ENCODE peak calls at places on chromosomes 1 and 21, in five cellular contexts. One of them, this sample, is unnamed. For H3K4me1, the result is how much of the 10 kb centered on the place peaks cover.

GRCh38 chr1:41359211-41360073 is 1.8 kb upstream of the FOXO6 start:
- DNase-seq in fibroblast of lung: peak
- DNase-seq in upper lobe of right lung: peak
- DNase-seq in psoas muscle: peak
- DNase-seq in transverse colon: no peak
- DNase-seq in this sample: no peak

GRCh38 chr1:184210048-184210447 is 158.5 kb downstream of the TSEN15 start:
- DNase-seq in transverse colon: no peak
- DNase-seq in upper lobe of right lung: no peak
- DNase-seq in psoas muscle: no peak
- DNase-seq in fibroblast of lung: peak
- DNase-seq in this sample: no peak

GRCh38 chr1:52925571-52926005 is 1.5 kb upstream of the SCP2 start:
- DNase-seq in upper lobe of right lung: no peak
- DNase-seq in psoas muscle: no peak
- DNase-seq in fibroblast of lung: peak
- DNase-seq in transverse colon: no peak
- DNase-seq in this sample: no peak

GRCh38 chr1:15184445-15185103 is 31.0 kb downstream of the TMEM51 start:
- DNase-seq in transverse colon: no peak
- DNase-seq in upper lobe of right lung: no peak
- DNase-seq in psoas muscle: no peak
- DNase-seq in fibroblast of lung: no peak
- DNase-seq in this sample: no peak

GRCh38 chr1:7768583-7768982 is 2.5 kb upstream of the VAMP3 start:
- DNase-seq in upper lobe of right lung: no peak
- DNase-seq in transverse colon: no peak
- DNase-seq in fibroblast of lung: no peak
- DNase-seq in psoas muscle: no peak
- DNase-seq in this sample: no peak

GRCh38 chr1:153688736-153689328 is 10.3 kb downstream of the NPR1 start:
- DNase-seq in upper lobe of right lung: no peak
- DNase-seq in fibroblast of lung: no peak
- DNase-seq in psoas muscle: no peak
- DNase-seq in transverse colon: no peak
- DNase-seq in this sample: no peak

GRCh38 chr1:38076038-38076437 is 29.4 kb upstream of the POU3F1 start:
- DNase-seq in fibroblast of lung: peak
- DNase-seq in upper lobe of right lung: no peak
- DNase-seq in transverse colon: no peak
- DNase-seq in psoas muscle: no peak
- DNase-seq in this sample: no peak

GRCh38 chr1:115411388-115412063 is 73.5 kb upstream of the NGF start:
- DNase-seq in transverse colon: no peak
- DNase-seq in fibroblast of lung: peak
- DNase-seq in upper lobe of right lung: no peak
- DNase-seq in psoas muscle: no peak
- DNase-seq in this sample: no peak

GRCh38 chr1:245788269-245788668 is 633.5 kb downstream of the KIF26B start:
- DNase-seq in upper lobe of right lung: no peak
- DNase-seq in transverse colon: no peak
- DNase-seq in fibroblast of lung: peak
- DNase-seq in psoas muscle: no peak
- DNase-seq in this sample: no peak

GRCh38 chr1:3306583-3307285 is 147.7 kb upstream of the ARHGEF16 start:
- DNase-seq in psoas muscle: no peak
- DNase-seq in transverse colon: no peak
- DNase-seq in upper lobe of right lung: no peak
- DNase-seq in fibroblast of lung: peak
- DNase-seq in this sample: no peak

GRCh38 chr1:188432427-188432826 is 1603.7 kb downstream of the PLA2G4A start:
- DNase-seq in upper lobe of right lung: no peak
- DNase-seq in fibroblast of lung: no peak
- DNase-seq in transverse colon: no peak
- DNase-seq in psoas muscle: no peak
- DNase-seq in this sample: no peak

GRCh38 chr1:79373481-79374132 is 367.1 kb upstream of the ADGRL4 start:
- DNase-seq in upper lobe of right lung: peak
- DNase-seq in psoas muscle: peak
- DNase-seq in transverse colon: no peak
- DNase-seq in fibroblast of lung: peak
- DNase-seq in this sample: no peak

DNA sequence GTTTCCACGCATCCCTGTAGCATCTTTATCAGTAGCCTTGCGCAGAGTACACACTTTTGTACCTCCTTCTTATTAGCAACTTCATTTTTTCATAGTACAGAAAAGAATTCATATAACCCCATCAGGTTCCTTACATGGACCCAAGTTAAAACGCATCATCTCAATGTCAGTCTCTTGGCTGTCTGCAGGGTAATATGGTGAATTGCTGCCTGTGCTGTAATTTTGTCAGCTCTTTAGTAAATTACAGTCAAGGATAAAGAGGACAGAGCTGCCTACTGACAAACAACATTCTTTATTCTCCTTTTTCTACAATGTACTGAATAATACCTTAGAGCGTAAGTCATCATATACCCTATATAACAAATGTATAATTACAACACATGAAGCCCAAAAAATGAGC is 222.5 kb downstream of the MRPL39 start:
- DNase-seq in upper lobe of right lung: no peak
- DNase-seq in transverse colon: no peak
- DNase-seq in fibroblast of lung: no peak
- DNase-seq in psoas muscle: no peak
- DNase-seq in this sample: no peak
- H3K27ac ChIP-seq in upper lobe of right lung: no peak
- H3K27ac ChIP-seq in transverse colon: no peak
- H3K27ac ChIP-seq in fibroblast of lung: no peak
- H3K27ac ChIP-seq in psoas muscle: no peak
- H3K27ac ChIP-seq in this sample: no peak

GRCh38 chr1:22650089-22650693 is 2.8 kb upstream of the C1QB start:
- DNase-seq in transverse colon: no peak
- DNase-seq in psoas muscle: no peak
- DNase-seq in fibroblast of lung: no peak
- DNase-seq in upper lobe of right lung: no peak
- DNase-seq in this sample: no peak

GRCh38 chr1:22652881-22653316 is at the start of gene C1QB:
- DNase-seq in upper lobe of right lung: peak
- DNase-seq in transverse colon: peak
- DNase-seq in psoas muscle: peak
- DNase-seq in fibroblast of lung: no peak
- DNase-seq in this sample: no peak

GRCh38 chr1:22652457-22652856 is 579 bp upstream of the C1QB start:
- DNase-seq in psoas muscle: no peak
- DNase-seq in transverse colon: no peak
- DNase-seq in fibroblast of lung: no peak
- DNase-seq in upper lobe of right lung: no peak
- DNase-seq in this sample: no peak

GRCh38 chr1:22654692-22655091 is 1.7 kb downstream of the C1QB start:
- DNase-seq in transverse colon: no peak
- DNase-seq in fibroblast of lung: no peak
- DNase-seq in psoas muscle: no peak
- DNase-seq in upper lobe of right lung: no peak
- DNase-seq in this sample: no peak

DNA sequence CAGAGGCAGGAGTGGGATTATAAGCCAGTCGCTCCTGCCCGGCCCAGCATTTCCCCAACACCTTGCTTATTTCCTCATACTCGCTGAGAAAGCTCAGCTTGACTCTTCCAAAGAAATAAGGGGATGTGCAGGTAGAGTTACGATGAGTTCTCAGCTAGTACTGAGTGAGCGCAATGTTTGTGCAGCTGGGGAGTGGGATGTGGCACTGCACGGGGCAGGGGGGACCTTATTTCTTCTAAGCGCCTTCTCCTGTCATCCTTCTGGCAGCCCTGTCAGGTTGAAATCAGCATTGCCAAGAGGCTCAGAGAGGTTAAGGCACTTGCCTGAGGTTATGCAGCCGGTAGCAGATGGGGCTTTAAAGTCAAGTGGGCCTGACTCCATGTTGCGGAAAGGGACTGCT is 705 bp downstream of the C1QB start:
- DNase-seq in transverse colon: no peak
- DNase-seq in fibroblast of lung: no peak
- DNase-seq in upper lobe of right lung: no peak
- DNase-seq in psoas muscle: no peak
- DNase-seq in this sample: no peak
- H3K4me3 ChIP-seq in transverse colon: no peak
- H3K4me3 ChIP-seq in fibroblast of lung: no peak
- H3K4me3 ChIP-seq in upper lobe of right lung: peak
- H3K4me3 ChIP-seq in psoas muscle: peak
- H3K4me3 ChIP-seq in this sample: no peak

GRCh38 chr1:27430903-27431653 is 38.7 kb downstream of the GPR3 start:
- DNase-seq in psoas muscle: no peak
- DNase-seq in transverse colon: no peak
- DNase-seq in fibroblast of lung: peak
- DNase-seq in upper lobe of right lung: no peak
- DNase-seq in this sample: no peak
- H3K4me1 ChIP-seq in psoas muscle: half or more
- H3K4me1 ChIP-seq in transverse colon: half or more
- H3K4me1 ChIP-seq in fibroblast of lung: under half
- H3K4me1 ChIP-seq in upper lobe of right lung: half or more
- H3K4me1 ChIP-seq in this sample: half or more

GRCh38 chr1:5864256-5864655 is 128.0 kb downstream of the NPHP4 start:
- DNase-seq in fibroblast of lung: no peak
- DNase-seq in upper lobe of right lung: no peak
- DNase-seq in psoas muscle: no peak
- DNase-seq in transverse colon: no peak
- DNase-seq in this sample: no peak

GRCh38 chr1:5860277-5860676 is 131.9 kb downstream of the NPHP4 start:
- DNase-seq in transverse colon: no peak
- DNase-seq in psoas muscle: no peak
- DNase-seq in upper lobe of right lung: no peak
- DNase-seq in fibroblast of lung: no peak
- DNase-seq in this sample: no peak

GRCh38 chr1:5863238-5863637 is 129.0 kb downstream of the NPHP4 start:
- DNase-seq in upper lobe of right lung: no peak
- DNase-seq in transverse colon: no peak
- DNase-seq in fibroblast of lung: no peak
- DNase-seq in psoas muscle: no peak
- DNase-seq in this sample: no peak

GRCh38 chr1:5859766-5860165 is 132.5 kb downstream of the NPHP4 start:
- DNase-seq in transverse colon: no peak
- DNase-seq in psoas muscle: no peak
- DNase-seq in upper lobe of right lung: no peak
- DNase-seq in fibroblast of lung: no peak
- DNase-seq in this sample: no peak

GRCh38 chr1:5862051-5862825 is 130.0 kb downstream of the NPHP4 start:
- DNase-seq in transverse colon: no peak
- DNase-seq in psoas muscle: no peak
- DNase-seq in fibroblast of lung: no peak
- DNase-seq in upper lobe of right lung: no peak
- DNase-seq in this sample: no peak
- H3K27ac ChIP-seq in transverse colon: no peak
- H3K27ac ChIP-seq in psoas muscle: no peak
- H3K27ac ChIP-seq in fibroblast of lung: no peak
- H3K27ac ChIP-seq in upper lobe of right lung: no peak
- H3K27ac ChIP-seq in this sample: no peak